ENCODE peak calls at places on chromosome 5, in eight cellular contexts. N, P, G, C, E, T, U and W are unnamed samples.

GRCh38 chr5:126877569-126877968 is 100.6 kb downstream of the LMNB1 start:
- DNase-seq in U (no peak), C (no peak), N (no peak), G (no peak), E (peak), T (no peak), P (no peak), W (no peak)

GRCh38 chr5:17167171-17167891 is 50.1 kb upstream of the BASP1 start:
- DNase-seq in E (no peak), N (no peak), C (no peak), G (no peak), T (no peak), U (peak), P (no peak), W (no peak)

GRCh38 chr5:74016373-74016772 is 390.4 kb downstream of the ARHGEF28 start:
- DNase-seq in N (no peak), C (no peak), E (no peak), T (no peak), U (no peak), G (no peak), P (no peak), W (no peak)

GRCh38 chr5:622946-623522 is 10.9 kb downstream of the CEP72 start:
- DNase-seq in C (no peak), E (no peak), N (no peak), G (no peak), P (no peak), T (no peak), U (no peak), W (no peak)

GRCh38 chr5:97101189-97101910 is 41.1 kb downstream of the LIX1 start:
- DNase-seq in E (no peak), C (no peak), P (no peak), U (no peak), N (no peak), G (peak), T (no peak), W (no peak)

GRCh38 chr5:101212942-101213514 is 309.9 kb upstream of the ST8SIA4 start:
- DNase-seq in N (no peak), G (no peak), C (no peak), P (no peak), T (no peak), E (no peak), U (no peak), W (no peak)

GRCh38 chr5:78824826-78825225 is 160.3 kb downstream of the ARSB start:
- DNase-seq in G (no peak), P (no peak), N (no peak), E (no peak), C (no peak), T (no peak), U (no peak), W (no peak)

GRCh38 chr5:107272509-107272908 is 398.2 kb downstream of the EFNA5 start:
- DNase-seq in C (no peak), U (no peak), G (no peak), P (no peak), T (no peak), N (no peak), E (no peak), W (no peak)

GRCh38 chr5:1642221-1642620 is 118.5 kb upstream of the LPCAT1 start:
- DNase-seq in P (no peak), C (no peak), U (no peak), E (no peak), N (no peak), G (no peak), T (no peak), W (no peak)

GRCh38 chr5:58759745-58760144 is 176.9 kb downstream of the RAB3C start:
- DNase-seq in P (no peak), T (no peak), N (no peak), U (no peak), E (no peak), C (no peak), G (no peak), W (no peak)

GRCh38 chr5:54215233-54215736 is 95.1 kb downstream of the ARL15 start:
- DNase-seq in N (no peak), U (no peak), G (no peak), P (no peak), T (no peak), E (no peak), C (no peak), W (no peak)

GRCh38 chr5:58670620-58671019 is 87.7 kb downstream of the RAB3C start:
- DNase-seq in P (no peak), T (no peak), G (no peak), E (no peak), N (no peak), C (no peak), U (no peak), W (no peak)